ENCODE peak calls at places on chromosomes 12 and 14, in nine cellular contexts. O, N, X, S, H, V, B, W and Z are unnamed samples.

GRCh38 chr14:56378474-56378873 is 201.1 kb upstream of the TMEM260 start:
- DNase-seq in O (peak), N (no peak), X (no peak), S (peak), H (no peak), V (peak), B (no peak), W (no peak), Z (no peak)

GRCh38 chr12:75868501-75868900 is 163.1 kb downstream of the PHLDA1 start:
- DNase-seq in O (no peak), N (no peak), X (peak), S (no peak), H (no peak), V (no peak), B (no peak), W (no peak), Z (no peak)

GRCh38 chr12:77923882-77924281 is 93.2 kb downstream of the NAV3 start:
- DNase-seq in O (no peak), N (no peak), X (no peak), S (no peak), H (no peak), V (no peak), B (no peak), W (no peak), Z (no peak)

GRCh38 chr14:72033331-72033730 is 101.1 kb downstream of the RGS6 start:
- DNase-seq in O (no peak), N (peak), X (no peak), S (no peak), H (no peak), V (no peak), B (no peak), W (no peak), Z (no peak)

GRCh38 chr12:56151672-56152131 is 685 bp upstream of the MYL6B start:
- DNase-seq in O (no peak), N (peak), X (no peak), S (no peak), H (peak), V (peak), B (peak), W (peak), Z (peak)

GRCh38 chr14:79280400-79280670 is 931.0 kb downstream of the DIO2 start:
- DNase-seq in O (no peak), N (no peak), X (no peak), S (no peak), H (no peak), V (no peak), B (no peak), W (no peak), Z (no peak)

GRCh38 chr14:101467181-101467926 is 93.9 kb upstream of the DIO3 start:
- DNase-seq in O (no peak), N (no peak), X (no peak), S (no peak), H (no peak), V (no peak), B (no peak), W (no peak), Z (no peak)

GRCh38 chr12:28209782-28210181 is 19.5 kb downstream of the CCDC91 start:
- DNase-seq in O (no peak), N (no peak), X (no peak), S (no peak), H (no peak), V (peak), B (no peak), W (no peak), Z (no peak)

GRCh38 chr12:57894577-57895292 is 46.6 kb upstream of the ATP23 start:
- DNase-seq in O (no peak), N (no peak), X (no peak), S (no peak), H (no peak), V (no peak), B (peak), W (no peak), Z (no peak)

GRCh38 chr12:12123209-12123608 is 52.5 kb downstream of the BCL2L14 start:
- DNase-seq in O (no peak), N (no peak), X (no peak), S (no peak), H (no peak), V (no peak), B (no peak), W (no peak), Z (no peak)

GRCh38 chr12:69985656-69986055 is 160.6 kb downstream of the MYRFL start:
- DNase-seq in O (no peak), N (no peak), X (no peak), S (no peak), H (no peak), V (no peak), B (peak), W (no peak), Z (peak)

GRCh38 chr14:98949031-98949430 is 323.0 kb downstream of the BCL11B start:
- DNase-seq in O (no peak), N (no peak), X (no peak), S (no peak), H (no peak), V (no peak), B (no peak), W (no peak), Z (no peak)

GRCh38 chr14:104898870-104899510 is 25.7 kb upstream of the PLD4 start:
- DNase-seq in O (no peak), N (peak), X (no peak), S (no peak), H (no peak), V (no peak), B (no peak), W (no peak), Z (no peak)

GRCh38 chr12:55057466-55057865 is 37.7 kb downstream of the NEUROD4 start:
- DNase-seq in O (no peak), N (no peak), X (no peak), S (no peak), H (no peak), V (no peak), B (no peak), W (no peak), Z (no peak)

GRCh38 chr12:104722541-104723534 is 235.3 kb downstream of the SLC41A2 start:
- DNase-seq in O (no peak), N (no peak), X (no peak), S (no peak), H (no peak), V (no peak), B (no peak), W (no peak), Z (peak)

GRCh38 chr12:27034607-27035293 is 12.4 kb downstream of the MED21 start:
- DNase-seq in O (no peak), N (no peak), X (no peak), S (no peak), H (no peak), V (no peak), B (no peak), W (no peak), Z (no peak)
- H3K4me3 ChIP-seq in O (no peak), N (no peak), X (no peak), S (no peak), H (no peak), V (no peak), B (no peak), W (no peak), Z (no peak)

GRCh38 chr14:32008602-32009193 is 68.4 kb upstream of the ARHGAP5 start:
- DNase-seq in O (no peak), N (no peak), X (no peak), S (no peak), H (no peak), V (no peak), B (no peak), W (no peak), Z (no peak)

GRCh38 chr14:32003585-32003984 is 73.5 kb upstream of the ARHGAP5 start:
- DNase-seq in O (no peak), N (no peak), X (no peak), S (no peak), H (no peak), V (no peak), B (no peak), W (no peak), Z (no peak)

GRCh38 chr14:32007755-32008374 is 69.2 kb upstream of the ARHGAP5 start:
- DNase-seq in O (no peak), N (no peak), X (no peak), S (no peak), H (no peak), V (no peak), B (no peak), W (no peak), Z (no peak)

GRCh38 chr14:32006267-32007110 is 70.6 kb upstream of the ARHGAP5 start:
- DNase-seq in O (peak), N (no peak), X (no peak), S (no peak), H (no peak), V (peak), B (no peak), W (no peak), Z (no peak)

DNA sequence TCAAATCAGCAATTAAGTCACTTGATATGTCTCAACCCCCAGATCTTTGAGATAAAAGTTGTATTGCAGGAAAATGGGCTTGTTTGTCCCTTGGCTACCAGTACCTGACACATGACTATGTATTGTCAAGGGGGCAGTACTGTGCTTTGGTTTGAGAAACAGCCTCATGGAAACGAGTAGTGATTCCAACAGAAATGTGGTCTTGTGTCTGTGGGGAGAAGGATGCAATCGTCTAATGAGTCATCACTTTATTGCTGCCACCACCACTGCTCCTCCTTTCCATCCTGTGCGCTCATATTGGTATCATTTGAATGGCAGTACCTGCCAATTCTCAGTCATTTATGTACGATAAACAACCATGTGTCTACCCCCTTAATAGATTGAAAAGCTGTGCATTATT is 72.8 kb upstream of the ARHGAP5 start:
- DNase-seq in O (no peak), N (no peak), X (no peak), S (peak), H (no peak), V (peak), B (no peak), W (no peak), Z (no peak)
- TF ChIP-seq CTCF in O (no peak), N (no peak), X (no peak), S (no peak), H (no peak), V (no peak), B (no peak), W (no peak), Z (no peak)

GRCh38 chr12:68950511-68950910 is 17.5 kb upstream of the CPM start:
- DNase-seq in O (no peak), N (no peak), X (no peak), S (no peak), H (no peak), V (no peak), B (no peak), W (no peak), Z (no peak)

GRCh38 chr12:68954811-68955210 is 21.8 kb upstream of the CPM start:
- DNase-seq in O (no peak), N (no peak), X (no peak), S (no peak), H (no peak), V (no peak), B (no peak), W (no peak), Z (no peak)

GRCh38 chr12:68953536-68953935 is 20.6 kb upstream of the CPM start:
- DNase-seq in O (no peak), N (no peak), X (no peak), S (no peak), H (no peak), V (no peak), B (no peak), W (no peak), Z (no peak)

GRCh38 chr12:68956466-68956865 is 23.5 kb upstream of the CPM start:
- DNase-seq in O (no peak), N (no peak), X (no peak), S (no peak), H (no peak), V (no peak), B (no peak), W (no peak), Z (no peak)

GRCh38 chr12:68951652-68952051 is 18.7 kb upstream of the CPM start:
- DNase-seq in O (no peak), N (no peak), X (no peak), S (no peak), H (no peak), V (peak), B (peak), W (no peak), Z (no peak)
- H3K4me3 ChIP-seq in O (no peak), N (no peak), X (no peak), S (no peak), H (no peak), V (no peak), B (no peak), W (no peak), Z (no peak)

GRCh38 chr12:4120316-4120920 is 153.1 kb upstream of the CCND2 start:
- DNase-seq in O (no peak), N (no peak), X (no peak), S (no peak), H (no peak), V (no peak), B (peak), W (no peak), Z (no peak)
- TF ChIP-seq CTCF in O (no peak), N (no peak), X (no peak), S (no peak), H (no peak), V (no peak), B (no peak), W (no peak), Z (no peak)

GRCh38 chr12:96033549-96034389 is 1.6 kb downstream of the LTA4H start:
- DNase-seq in O (no peak), N (no peak), X (no peak), S (no peak), H (no peak), V (no peak), B (peak), W (no peak), Z (no peak)
- H3K4me3 ChIP-seq in O (peak), N (no peak), X (peak), S (no peak), H (peak), V (no peak), B (peak), W (peak), Z (no peak)

DNA sequence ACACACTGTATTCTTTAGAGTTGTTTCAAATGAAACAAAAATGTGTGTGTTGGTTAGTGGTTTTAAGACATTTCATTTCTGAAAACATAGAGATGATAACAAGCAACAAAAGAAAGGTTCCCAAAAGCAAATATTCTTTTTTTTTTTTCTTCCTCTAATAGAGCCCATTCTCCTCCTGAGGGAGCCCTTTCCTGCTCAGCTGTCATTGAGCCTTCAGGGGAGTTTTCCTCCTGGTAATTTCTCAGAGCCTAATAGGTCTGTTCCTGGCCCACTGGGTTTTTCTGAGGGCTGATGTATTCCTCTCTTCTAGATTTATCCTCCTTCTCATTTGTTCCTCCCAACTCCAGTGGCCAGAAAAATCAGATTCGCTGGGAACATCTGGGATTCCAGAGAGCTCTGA is 654.5 kb downstream of the NOVA1 start:
- DNase-seq in O (no peak), N (no peak), X (no peak), S (no peak), H (no peak), V (no peak), B (no peak), W (no peak), Z (no peak)
- TF ChIP-seq CTCF in O (no peak), N (no peak), X (no peak), S (no peak), H (no peak), V (no peak), B (no peak), W (no peak), Z (no peak)

GRCh38 chr12:6200266-6201198 is at the start of gene CD9:
- DNase-seq in O (no peak), N (peak), X (no peak), S (no peak), H (no peak), V (no peak), B (peak), W (peak), Z (no peak)

GRCh38 chr12:6199211-6199530 is 1.0 kb upstream of the CD9 start:
- DNase-seq in O (no peak), N (no peak), X (no peak), S (no peak), H (no peak), V (no peak), B (no peak), W (no peak), Z (no peak)

GRCh38 chr12:6198556-6198955 is 1.6 kb upstream of the CD9 start:
- DNase-seq in O (no peak), N (no peak), X (no peak), S (no peak), H (no peak), V (no peak), B (peak), W (no peak), Z (no peak)

GRCh38 chr12:6201199-6201608 is 1.0 kb downstream of the CD9 start:
- DNase-seq in O (no peak), N (peak), X (no peak), S (no peak), H (no peak), V (no peak), B (peak), W (no peak), Z (no peak)

DNA sequence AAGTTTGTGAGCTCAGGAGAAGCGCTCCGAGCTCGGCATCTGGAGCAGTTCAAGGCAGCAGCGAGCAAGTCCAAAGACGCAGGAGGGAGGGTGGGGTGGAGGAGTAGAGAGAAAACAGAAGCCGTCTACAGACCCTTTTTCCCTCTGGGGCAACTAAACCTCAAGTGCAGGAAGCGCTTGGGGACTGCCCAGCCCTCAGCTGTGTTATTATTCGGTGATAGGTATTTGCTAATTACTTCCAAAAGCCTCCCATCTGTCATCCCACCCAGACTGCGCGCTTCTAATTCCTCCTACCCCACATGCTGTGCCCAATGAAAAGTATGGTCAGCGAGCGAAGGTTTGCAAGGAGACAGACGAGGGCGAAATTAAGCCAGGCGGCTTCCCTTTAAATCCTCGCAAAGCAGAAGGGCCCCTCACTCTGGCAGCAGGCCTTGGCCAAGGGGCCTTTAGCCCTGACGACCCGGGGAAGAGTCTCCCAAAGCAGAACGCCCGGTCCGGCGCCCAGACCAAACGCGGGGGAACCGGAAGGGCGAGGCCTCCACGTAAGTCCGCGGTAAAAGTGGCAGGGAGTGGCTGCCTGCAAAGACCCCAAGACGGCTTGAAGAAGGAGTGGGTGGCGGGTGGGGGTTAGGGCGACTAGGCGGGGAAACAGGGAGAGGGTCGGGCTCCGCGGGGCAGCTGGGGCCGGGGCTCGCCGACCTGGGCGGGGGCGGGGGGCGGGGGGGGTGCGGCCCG is 502 bp upstream of the CD9 start:
- DNase-seq in O (no peak), N (peak), X (no peak), S (no peak), H (no peak), V (no peak), B (peak), W (no peak), Z (no peak)
- H3K4me3 ChIP-seq in O (peak), N (peak), X (peak), S (peak), H (peak), V (peak), B (peak), W (peak), Z (peak)

GRCh38 chr12:90013409-90013808 is 304.8 kb upstream of the ATP2B1 start:
- DNase-seq in O (peak), N (no peak), X (no peak), S (no peak), H (peak), V (no peak), B (no peak), W (no peak), Z (peak)

GRCh38 chr12:90008277-90008676 is 299.6 kb upstream of the ATP2B1 start:
- DNase-seq in O (no peak), N (no peak), X (no peak), S (no peak), H (no peak), V (no peak), B (no peak), W (no peak), Z (no peak)

GRCh38 chr12:90004319-90005074 is 295.9 kb upstream of the ATP2B1 start:
- DNase-seq in O (no peak), N (no peak), X (no peak), S (no peak), H (no peak), V (no peak), B (no peak), W (no peak), Z (peak)

GRCh38 chr12:90015228-90015627 is 306.6 kb upstream of the ATP2B1 start:
- DNase-seq in O (peak), N (no peak), X (no peak), S (no peak), H (no peak), V (peak), B (no peak), W (no peak), Z (no peak)

DNA sequence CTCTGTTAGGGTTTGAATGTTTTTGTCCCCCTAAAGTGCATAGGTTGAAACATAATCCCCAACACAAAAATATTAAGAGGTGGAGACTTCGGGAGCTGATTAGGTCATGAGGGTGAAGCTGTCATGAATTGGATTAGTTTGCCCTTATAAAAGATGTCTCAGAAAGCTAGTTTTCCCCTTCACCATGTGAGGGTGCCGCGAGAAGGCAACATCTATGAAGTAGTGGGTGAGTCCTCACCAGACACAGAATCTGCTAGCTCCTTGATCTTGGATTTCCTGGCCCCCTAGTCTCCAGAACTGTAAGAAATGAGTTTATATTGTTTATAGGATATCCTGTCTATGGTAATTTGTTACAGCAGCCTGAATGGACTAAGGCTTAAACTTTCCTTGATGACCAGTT is 301.5 kb upstream of the ATP2B1 start:
- DNase-seq in O (peak), N (no peak), X (peak), S (peak), H (no peak), V (peak), B (no peak), W (no peak), Z (no peak)
- TF ChIP-seq CTCF in O (peak), N (no peak), X (peak), S (peak), H (peak), V (no peak), B (no peak), W (no peak), Z (no peak)